ENCODE peak calls at places on chromosomes 7 and 10, in seven cellular contexts. I, Y, O, P, R, W and Q are unnamed samples.

GRCh38 chr7:131010714-131011436 is 276.9 kb upstream of the KLF14 start:
- DNase-seq in R (no peak), P (no peak), Y (no peak), O (no peak), W (no peak), I (no peak), Q (no peak)

GRCh38 chr10:93398528-93398927 is 83.6 kb downstream of the MYOF start:
- DNase-seq in P (no peak), I (no peak), W (no peak), R (no peak), Y (no peak), O (no peak), Q (no peak)

GRCh38 chr7:65910237-65910636 is 37.4 kb downstream of the VKORC1L1 start:
- DNase-seq in P (no peak), Y (no peak), I (no peak), R (no peak), O (no peak), W (no peak), Q (no peak)

GRCh38 chr7:96407427-96407826 is 85.5 kb upstream of the SLC25A13 start:
- DNase-seq in O (no peak), Y (no peak), R (no peak), P (peak), I (no peak), W (no peak), Q (no peak)

GRCh38 chr10:26844381-26844780 is 16.4 kb downstream of the ABI1 start:
- DNase-seq in Y (no peak), P (no peak), R (no peak), W (no peak), I (no peak), O (no peak), Q (no peak)

GRCh38 chr10:96610817-96611216 is 24.0 kb upstream of the TM9SF3 start:
- DNase-seq in Y (no peak), O (no peak), I (no peak), W (no peak), R (no peak), P (no peak), Q (no peak)

GRCh38 chr7:44104880-44105771 is 981 bp downstream of the AEBP1 start:
- DNase-seq in O (peak), I (no peak), W (peak), P (peak), Y (no peak), R (no peak), Q (no peak)

GRCh38 chr10:95814011-95814727 is 58.2 kb downstream of the ENTPD1 start:
- DNase-seq in R (no peak), Y (no peak), P (peak), I (peak), O (peak), W (no peak), Q (no peak)

GRCh38 chr10:30581779-30582380 is 47.7 kb downstream of the LYZL2 start:
- DNase-seq in Y (peak), P (no peak), I (peak), W (peak), R (peak), O (peak), Q (no peak)

GRCh38 chr10:55628260-55628701 is 732.8 kb downstream of the ZWINT start:
- DNase-seq in R (peak), P (no peak), Y (no peak), O (no peak), W (no peak), I (no peak), Q (no peak)